ENCODE peak calls at places on chromosome 19, in four cellular contexts. One of them, this sample, is unnamed. For H3K36me3, the result is how much of the 10 kb centered on the place peaks cover.

GRCh38 chr19:46648070-46648960 is 12.3 kb upstream of the GNG8 start:
- DNase-seq in body of pancreas: no peak
- DNase-seq in PC-3: no peak
- DNase-seq in bronchial epithelial cell: no peak
- DNase-seq in this sample: no peak

GRCh38 chr19:6216996-6217751 is 62.6 kb downstream of the MLLT1 start:
- DNase-seq in PC-3: no peak
- DNase-seq in body of pancreas: no peak
- DNase-seq in bronchial epithelial cell: no peak
- DNase-seq in this sample: no peak

GRCh38 chr19:47465957-47466356 is 5.7 kb downstream of the SLC8A2 start:
- DNase-seq in body of pancreas: no peak
- DNase-seq in bronchial epithelial cell: no peak
- DNase-seq in PC-3: no peak
- DNase-seq in this sample: no peak

GRCh38 chr19:35211545-35212230 is 16.9 kb downstream of the FAM187B start:
- DNase-seq in PC-3: no peak
- DNase-seq in body of pancreas: peak
- DNase-seq in bronchial epithelial cell: no peak
- DNase-seq in this sample: peak

GRCh38 chr19:51887522-51888498 is at the start of gene ZNF577:
- DNase-seq in body of pancreas: peak
- DNase-seq in bronchial epithelial cell: peak
- DNase-seq in PC-3: no peak
- DNase-seq in this sample: peak

GRCh38 chr19:17847538-17848366 is at the start of gene JAK3:
- DNase-seq in body of pancreas: peak
- DNase-seq in PC-3: no peak
- DNase-seq in bronchial epithelial cell: peak
- DNase-seq in this sample: no peak

GRCh38 chr19:50174100-50174793 is 11.2 kb upstream of the IZUMO2 start:
- DNase-seq in body of pancreas: no peak
- DNase-seq in bronchial epithelial cell: no peak
- DNase-seq in PC-3: no peak
- DNase-seq in this sample: no peak

GRCh38 chr19:18202759-18203407 is 959 bp downstream of the RAB3A start:
- DNase-seq in body of pancreas: peak
- DNase-seq in PC-3: peak
- DNase-seq in bronchial epithelial cell: no peak
- DNase-seq in this sample: no peak

GRCh38 chr19:17902701-17903100 is 30.1 kb upstream of the CCDC124 start:
- DNase-seq in body of pancreas: no peak
- DNase-seq in bronchial epithelial cell: peak
- DNase-seq in PC-3: no peak
- DNase-seq in this sample: no peak

GRCh38 chr19:39196860-39197562 is at the start of gene NCCRP1:
- DNase-seq in PC-3: no peak
- DNase-seq in bronchial epithelial cell: no peak
- DNase-seq in body of pancreas: no peak
- DNase-seq in this sample: no peak

GRCh38 chr19:29672933-29673336 is 7.7 kb downstream of the PLEKHF1 start:
- DNase-seq in bronchial epithelial cell: no peak
- DNase-seq in PC-3: no peak
- DNase-seq in body of pancreas: peak
- DNase-seq in this sample: no peak

GRCh38 chr19:4388171-4389063 is 11.9 kb downstream of the SH3GL1 start:
- DNase-seq in bronchial epithelial cell: no peak
- DNase-seq in PC-3: peak
- DNase-seq in body of pancreas: no peak
- DNase-seq in this sample: peak

GRCh38 chr19:35844482-35845214 is 7.7 kb downstream of the NPHS1 start:
- DNase-seq in PC-3: no peak
- DNase-seq in body of pancreas: no peak
- DNase-seq in bronchial epithelial cell: no peak
- DNase-seq in this sample: no peak

GRCh38 chr19:46390866-46391265 is 22.5 kb downstream of the CCDC8 start:
- DNase-seq in PC-3: no peak
- DNase-seq in bronchial epithelial cell: no peak
- DNase-seq in body of pancreas: no peak
- DNase-seq in this sample: no peak

GRCh38 chr19:32318884-32319520 is 26.4 kb upstream of the ZNF507 start:
- DNase-seq in bronchial epithelial cell: no peak
- DNase-seq in body of pancreas: no peak
- DNase-seq in PC-3: peak
- DNase-seq in this sample: no peak

GRCh38 chr19:41422955-41423354 is 4.2 kb downstream of the B3GNT8 start:
- DNase-seq in PC-3: no peak
- DNase-seq in bronchial epithelial cell: no peak
- DNase-seq in body of pancreas: no peak
- DNase-seq in this sample: no peak
- H3K36me3 ChIP-seq in PC-3: under half
- H3K36me3 ChIP-seq in bronchial epithelial cell: under half
- H3K36me3 ChIP-seq in body of pancreas: under half
- H3K36me3 ChIP-seq in this sample: under half

DNA sequence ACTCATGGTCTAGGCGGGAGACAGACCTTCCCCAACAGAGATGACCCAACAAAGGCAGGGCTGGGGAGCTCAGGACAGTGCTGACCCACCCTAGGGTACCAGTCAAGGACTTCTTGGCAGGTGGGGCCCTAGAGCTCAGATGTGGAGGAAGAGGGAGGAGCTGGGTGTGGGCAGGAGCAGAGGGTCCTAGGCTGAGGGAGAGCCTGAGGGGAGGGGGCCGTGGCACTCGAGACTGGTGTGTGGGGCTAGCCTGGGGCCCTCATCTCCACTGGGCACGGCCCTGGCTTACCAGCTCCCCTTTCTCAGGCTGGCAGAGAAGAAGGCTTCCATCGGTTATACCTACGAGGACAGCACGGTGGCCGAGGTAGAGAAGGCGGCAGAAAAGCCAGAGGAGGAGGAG is 18.6 kb downstream of the CLASRP start:
- DNase-seq in PC-3: no peak
- DNase-seq in bronchial epithelial cell: no peak
- DNase-seq in body of pancreas: no peak
- DNase-seq in this sample: no peak
- H3K36me3 ChIP-seq in PC-3: under half
- H3K36me3 ChIP-seq in bronchial epithelial cell: half or more
- H3K36me3 ChIP-seq in body of pancreas: half or more
- H3K36me3 ChIP-seq in this sample: under half

GRCh38 chr19:1438035-1438932 is at the start of gene RPS15:
- DNase-seq in body of pancreas: peak
- DNase-seq in bronchial epithelial cell: peak
- DNase-seq in PC-3: peak
- DNase-seq in this sample: peak
- H3K36me3 ChIP-seq in body of pancreas: under half
- H3K36me3 ChIP-seq in bronchial epithelial cell: under half
- H3K36me3 ChIP-seq in PC-3: under half
- H3K36me3 ChIP-seq in this sample: under half

DNA sequence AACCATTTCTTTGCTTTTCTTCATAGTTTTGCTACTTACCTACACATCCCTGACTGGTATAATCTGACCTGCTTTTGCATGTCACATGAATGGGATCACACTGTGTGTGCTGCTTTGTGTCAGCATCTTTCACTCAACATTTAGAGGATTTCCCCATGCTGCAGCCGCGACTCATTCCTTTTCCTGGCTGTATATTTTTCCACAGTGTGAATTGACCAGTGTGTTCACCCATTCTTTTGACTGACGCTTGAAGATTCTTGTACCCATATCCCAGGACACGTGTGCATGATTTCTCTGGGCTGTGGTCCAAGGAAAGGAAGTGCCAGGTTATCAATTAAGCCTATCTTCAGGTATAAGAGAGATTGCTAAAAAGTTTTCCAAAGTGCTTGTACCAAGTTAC is 118.4 kb downstream of the DPF1 start:
- DNase-seq in PC-3: no peak
- DNase-seq in body of pancreas: no peak
- DNase-seq in bronchial epithelial cell: no peak
- DNase-seq in this sample: no peak
- H3K36me3 ChIP-seq in PC-3: under half
- H3K36me3 ChIP-seq in body of pancreas: under half
- H3K36me3 ChIP-seq in bronchial epithelial cell: under half
- H3K36me3 ChIP-seq in this sample: under half

GRCh38 chr19:57570707-57571106 is 8.0 kb downstream of the ZNF416 start:
- DNase-seq in PC-3: no peak
- DNase-seq in bronchial epithelial cell: no peak
- DNase-seq in body of pancreas: no peak
- DNase-seq in this sample: no peak
- H3K36me3 ChIP-seq in PC-3: under half
- H3K36me3 ChIP-seq in bronchial epithelial cell: under half
- H3K36me3 ChIP-seq in body of pancreas: under half
- H3K36me3 ChIP-seq in this sample: under half

This sample was measured in prostate gland.